ENCODE peak calls at places on chromosomes 4 and X, in eight cellular contexts. One of them, this sample, is unnamed.

GRCh38 chrX:106168107-106168506 is at the start of gene PWWP3B:
- DNase-seq in sigmoid colon: no peak
- DNase-seq in Panc1: no peak
- DNase-seq in HepG2: no peak
- DNase-seq in stomach: peak
- DNase-seq in GM12891: no peak
- DNase-seq in SK-N-SH: no peak
- DNase-seq in spleen: no peak
- DNase-seq in this sample: no peak

GRCh38 chr4:139559692-139560091 is 3.7 kb upstream of the SETD7 start:
- DNase-seq in sigmoid colon: no peak
- DNase-seq in Panc1: no peak
- DNase-seq in HepG2: no peak
- DNase-seq in stomach: no peak
- DNase-seq in GM12891: no peak
- DNase-seq in SK-N-SH: peak
- DNase-seq in spleen: no peak
- DNase-seq in this sample: no peak

GRCh38 chrX:103404225-103405008 is 28.1 kb downstream of the BEX3 start:
- DNase-seq in sigmoid colon: peak
- DNase-seq in Panc1: peak
- DNase-seq in HepG2: peak
- DNase-seq in stomach: peak
- DNase-seq in GM12891: peak
- DNase-seq in SK-N-SH: peak
- DNase-seq in spleen: no peak
- DNase-seq in this sample: peak

GRCh38 chr4:26181616-26182015 is 139.2 kb upstream of the RBPJ start:
- DNase-seq in sigmoid colon: no peak
- DNase-seq in Panc1: no peak
- DNase-seq in HepG2: no peak
- DNase-seq in stomach: no peak
- DNase-seq in GM12891: no peak
- DNase-seq in SK-N-SH: no peak
- DNase-seq in spleen: no peak
- DNase-seq in this sample: no peak

GRCh38 chr4:73451404-73451803 is 15.4 kb downstream of the AFP start:
- DNase-seq in sigmoid colon: no peak
- DNase-seq in Panc1: no peak
- DNase-seq in HepG2: no peak
- DNase-seq in stomach: no peak
- DNase-seq in GM12891: no peak
- DNase-seq in SK-N-SH: no peak
- DNase-seq in spleen: no peak
- DNase-seq in this sample: no peak

GRCh38 chr4:62324215-62324614 is 1124.1 kb downstream of the ADGRL3 start:
- DNase-seq in sigmoid colon: no peak
- DNase-seq in Panc1: no peak
- DNase-seq in HepG2: no peak
- DNase-seq in stomach: no peak
- DNase-seq in GM12891: no peak
- DNase-seq in SK-N-SH: no peak
- DNase-seq in spleen: no peak
- DNase-seq in this sample: no peak

GRCh38 chr4:88158360-88159136 is at the start of gene ABCG2:
- DNase-seq in sigmoid colon: no peak
- DNase-seq in Panc1: no peak
- DNase-seq in HepG2: peak
- DNase-seq in stomach: no peak
- DNase-seq in GM12891: peak
- DNase-seq in SK-N-SH: peak
- DNase-seq in spleen: peak
- DNase-seq in this sample: peak

GRCh38 chrX:14027031-14027430 is 2.7 kb downstream of the GEMIN8 start:
- DNase-seq in sigmoid colon: no peak
- DNase-seq in Panc1: no peak
- DNase-seq in HepG2: no peak
- DNase-seq in stomach: no peak
- DNase-seq in GM12891: no peak
- DNase-seq in SK-N-SH: no peak
- DNase-seq in spleen: no peak
- DNase-seq in this sample: no peak

GRCh38 chr4:185820119-185821028 is 8.4 kb upstream of the SORBS2 start:
- DNase-seq in sigmoid colon: no peak
- DNase-seq in Panc1: no peak
- DNase-seq in HepG2: no peak
- DNase-seq in stomach: peak
- DNase-seq in GM12891: no peak
- DNase-seq in SK-N-SH: no peak
- DNase-seq in spleen: no peak
- DNase-seq in this sample: peak

GRCh38 chr4:174016251-174016650 is 267.2 kb downstream of the FBXO8 start:
- DNase-seq in sigmoid colon: no peak
- DNase-seq in Panc1: no peak
- DNase-seq in HepG2: no peak
- DNase-seq in stomach: no peak
- DNase-seq in GM12891: no peak
- DNase-seq in SK-N-SH: no peak
- DNase-seq in spleen: peak
- DNase-seq in this sample: no peak

GRCh38 chr4:127622621-127622922 is 10.2 kb upstream of the INTU start:
- DNase-seq in sigmoid colon: no peak
- DNase-seq in Panc1: no peak
- DNase-seq in HepG2: no peak
- DNase-seq in stomach: no peak
- DNase-seq in GM12891: no peak
- DNase-seq in SK-N-SH: no peak
- DNase-seq in spleen: no peak
- DNase-seq in this sample: peak

GRCh38 chr4:5998333-5998936 is 19.8 kb downstream of the C4orf50 start:
- DNase-seq in sigmoid colon: peak
- DNase-seq in Panc1: peak
- DNase-seq in HepG2: peak
- DNase-seq in stomach: peak
- DNase-seq in GM12891: peak
- DNase-seq in SK-N-SH: peak
- DNase-seq in spleen: no peak
- DNase-seq in this sample: no peak

GRCh38 chrX:41064028-41064427 is 21.2 kb upstream of the USP9X start:
- DNase-seq in sigmoid colon: no peak
- DNase-seq in Panc1: no peak
- DNase-seq in HepG2: no peak
- DNase-seq in stomach: no peak
- DNase-seq in GM12891: no peak
- DNase-seq in SK-N-SH: no peak
- DNase-seq in spleen: no peak
- DNase-seq in this sample: no peak

GRCh38 chr4:111174331-111174730 is 551.5 kb upstream of the PITX2 start:
- DNase-seq in sigmoid colon: no peak
- DNase-seq in Panc1: no peak
- DNase-seq in HepG2: no peak
- DNase-seq in stomach: no peak
- DNase-seq in GM12891: no peak
- DNase-seq in SK-N-SH: no peak
- DNase-seq in spleen: no peak
- DNase-seq in this sample: no peak

GRCh38 chrX:70454441-70455365 is 10.1 kb downstream of the DLG3 start:
- DNase-seq in sigmoid colon: peak
- DNase-seq in Panc1: peak
- DNase-seq in HepG2: peak
- DNase-seq in stomach: peak
- DNase-seq in GM12891: no peak
- DNase-seq in SK-N-SH: peak
- DNase-seq in spleen: peak
- DNase-seq in this sample: peak

GRCh38 chrX:107323786-107324492 is 117.5 kb downstream of the DNAAF6 start:
- DNase-seq in sigmoid colon: peak
- DNase-seq in Panc1: no peak
- DNase-seq in HepG2: no peak
- DNase-seq in stomach: no peak
- DNase-seq in GM12891: no peak
- DNase-seq in SK-N-SH: peak
- DNase-seq in spleen: peak
- DNase-seq in this sample: no peak

DNA sequence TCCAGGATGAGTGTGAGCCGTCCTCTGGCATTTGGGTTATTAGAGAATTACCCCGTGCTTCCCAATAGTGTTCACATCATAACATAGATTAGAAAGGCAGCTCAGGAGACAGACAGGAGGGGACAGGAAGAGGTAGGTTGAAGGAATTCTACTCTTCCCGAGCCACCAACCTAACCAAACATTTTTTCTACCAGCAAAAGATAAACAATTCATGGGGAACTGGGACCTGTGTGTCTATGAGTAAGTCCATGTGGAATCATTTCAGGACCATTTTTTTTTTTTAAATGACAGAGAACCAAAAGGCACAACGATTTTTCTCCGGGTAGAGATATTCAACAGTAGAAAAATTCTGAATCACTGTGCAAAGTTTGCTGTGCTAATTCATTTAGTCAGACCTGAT is 174.2 kb upstream of the ETNPPL start:
- DNase-seq in sigmoid colon: no peak
- DNase-seq in Panc1: no peak
- DNase-seq in HepG2: no peak
- DNase-seq in stomach: no peak
- DNase-seq in GM12891: no peak
- DNase-seq in SK-N-SH: no peak
- DNase-seq in spleen: no peak
- DNase-seq in this sample: no peak
- TF ChIP-seq POLR2AphosphoS5 in sigmoid colon: no peak
- TF ChIP-seq POLR2AphosphoS5 in Panc1: no peak
- TF ChIP-seq POLR2AphosphoS5 in HepG2: no peak
- TF ChIP-seq POLR2AphosphoS5 in stomach: no peak
- TF ChIP-seq POLR2AphosphoS5 in GM12891: no peak
- TF ChIP-seq POLR2AphosphoS5 in SK-N-SH: no peak
- TF ChIP-seq POLR2AphosphoS5 in spleen: no peak
- TF ChIP-seq POLR2AphosphoS5 in this sample: no peak

GRCh38 chrX:45851434-45851991 is 650.8 kb upstream of the DIPK2B start:
- DNase-seq in sigmoid colon: no peak
- DNase-seq in Panc1: no peak
- DNase-seq in HepG2: no peak
- DNase-seq in stomach: peak
- DNase-seq in GM12891: no peak
- DNase-seq in SK-N-SH: peak
- DNase-seq in spleen: peak
- DNase-seq in this sample: peak
- TF ChIP-seq POLR2AphosphoS5 in sigmoid colon: no peak
- TF ChIP-seq POLR2AphosphoS5 in Panc1: no peak
- TF ChIP-seq POLR2AphosphoS5 in HepG2: no peak
- TF ChIP-seq POLR2AphosphoS5 in stomach: no peak
- TF ChIP-seq POLR2AphosphoS5 in GM12891: no peak
- TF ChIP-seq POLR2AphosphoS5 in SK-N-SH: no peak
- TF ChIP-seq POLR2AphosphoS5 in spleen: peak
- TF ChIP-seq POLR2AphosphoS5 in this sample: no peak

GRCh38 chr4:82434949-82435348 is 4.6 kb downstream of the ENOPH1 start:
- DNase-seq in sigmoid colon: no peak
- DNase-seq in Panc1: no peak
- DNase-seq in HepG2: peak
- DNase-seq in stomach: no peak
- DNase-seq in GM12891: no peak
- DNase-seq in SK-N-SH: no peak
- DNase-seq in spleen: no peak
- DNase-seq in this sample: no peak
- TF ChIP-seq POLR2AphosphoS5 in sigmoid colon: no peak
- TF ChIP-seq POLR2AphosphoS5 in Panc1: no peak
- TF ChIP-seq POLR2AphosphoS5 in HepG2: no peak
- TF ChIP-seq POLR2AphosphoS5 in stomach: no peak
- TF ChIP-seq POLR2AphosphoS5 in GM12891: no peak
- TF ChIP-seq POLR2AphosphoS5 in SK-N-SH: no peak
- TF ChIP-seq POLR2AphosphoS5 in spleen: no peak
- TF ChIP-seq POLR2AphosphoS5 in this sample: no peak

GRCh38 chr4:156830356-156830755 is 141.2 kb downstream of the PDGFC start:
- DNase-seq in sigmoid colon: no peak
- DNase-seq in Panc1: no peak
- DNase-seq in HepG2: peak
- DNase-seq in stomach: no peak
- DNase-seq in GM12891: no peak
- DNase-seq in SK-N-SH: no peak
- DNase-seq in spleen: no peak
- DNase-seq in this sample: no peak

GRCh38 chr4:156829194-156829593 is 142.4 kb downstream of the PDGFC start:
- DNase-seq in sigmoid colon: no peak
- DNase-seq in Panc1: no peak
- DNase-seq in HepG2: no peak
- DNase-seq in stomach: no peak
- DNase-seq in GM12891: no peak
- DNase-seq in SK-N-SH: no peak
- DNase-seq in spleen: no peak
- DNase-seq in this sample: no peak

GRCh38 chr4:156827519-156827918 is 144.1 kb downstream of the PDGFC start:
- DNase-seq in sigmoid colon: no peak
- DNase-seq in Panc1: no peak
- DNase-seq in HepG2: no peak
- DNase-seq in stomach: no peak
- DNase-seq in GM12891: no peak
- DNase-seq in SK-N-SH: no peak
- DNase-seq in spleen: no peak
- DNase-seq in this sample: no peak

GRCh38 chr4:156837625-156838345 is 133.8 kb downstream of the PDGFC start:
- DNase-seq in sigmoid colon: no peak
- DNase-seq in Panc1: no peak
- DNase-seq in HepG2: no peak
- DNase-seq in stomach: no peak
- DNase-seq in GM12891: no peak
- DNase-seq in SK-N-SH: no peak
- DNase-seq in spleen: no peak
- DNase-seq in this sample: no peak

DNA sequence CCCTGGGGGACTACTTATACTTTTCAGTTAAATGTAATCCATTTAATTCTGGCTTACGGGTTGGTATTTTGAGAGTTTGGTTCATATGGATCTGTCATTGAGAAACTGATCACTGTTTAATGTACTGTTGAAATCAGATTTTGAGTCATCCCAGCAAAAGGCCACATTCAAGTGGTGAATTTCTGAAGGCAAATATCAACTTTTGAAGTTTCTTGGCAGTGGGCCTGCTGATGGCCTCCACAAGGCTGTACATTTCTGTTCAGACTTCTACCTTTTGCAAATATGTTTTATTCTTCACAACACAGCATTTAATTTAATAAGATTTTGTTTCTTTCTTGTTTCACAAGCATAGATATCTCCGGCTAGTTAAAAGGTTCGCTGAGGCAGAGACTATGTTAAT is 138.7 kb downstream of the PDGFC start:
- DNase-seq in sigmoid colon: no peak
- DNase-seq in Panc1: no peak
- DNase-seq in HepG2: no peak
- DNase-seq in stomach: no peak
- DNase-seq in GM12891: no peak
- DNase-seq in SK-N-SH: no peak
- DNase-seq in spleen: no peak
- DNase-seq in this sample: no peak
- TF ChIP-seq POLR2AphosphoS5 in sigmoid colon: no peak
- TF ChIP-seq POLR2AphosphoS5 in Panc1: no peak
- TF ChIP-seq POLR2AphosphoS5 in HepG2: no peak
- TF ChIP-seq POLR2AphosphoS5 in stomach: no peak
- TF ChIP-seq POLR2AphosphoS5 in GM12891: no peak
- TF ChIP-seq POLR2AphosphoS5 in SK-N-SH: no peak
- TF ChIP-seq POLR2AphosphoS5 in spleen: no peak
- TF ChIP-seq POLR2AphosphoS5 in this sample: no peak

This sample was measured in upper lobe of left lung.